ENCODE peak calls at places on chromosomes 7 and 10, in eight cellular contexts. X, E, P, A, U, I, J and Z are unnamed samples.

GRCh38 chr7:107826451-107826850 is 23.4 kb upstream of the SLC26A3 start:
- DNase-seq in J (no peak), I (no peak), X (no peak), E (no peak), P (no peak), A (no peak), U (peak; percentile 4), Z (no peak)

GRCh38 chr10:126088144-126088543 is 191.8 kb downstream of the FANK1 start:
- DNase-seq in U (no peak), P (no peak), X (no peak), I (no peak), A (no peak), J (no peak), E (peak; percentile 71), Z (no peak)

GRCh38 chr7:97733276-97734206 is 1.7 kb downstream of the TAC1 start:
- DNase-seq in J (no peak), A (peak; percentile 8), U (peak; percentile 18), P (no peak), E (no peak), I (no peak), X (no peak), Z (no peak)

GRCh38 chr10:71825217-71825616 is 25.8 kb downstream of the PSAP start:
- DNase-seq in A (no peak), E (no peak), P (no peak), U (no peak), X (no peak), J (no peak), I (no peak), Z (no peak)

GRCh38 chr7:727806-728460 is 852 bp upstream of the PRKAR1B start:
- DNase-seq in P (peak; percentile 32), J (no peak), X (no peak), A (no peak), I (no peak), U (no peak), E (peak; percentile 40), Z (no peak)

GRCh38 chr7:12529971-12530710 is 40.4 kb upstream of the SCIN start:
- DNase-seq in U (no peak), I (no peak), A (no peak), E (no peak), J (no peak), P (no peak), X (no peak), Z (no peak)

GRCh38 chr10:60335708-60336107 is 54.0 kb downstream of the ANK3 start:
- DNase-seq in I (no peak), U (no peak), A (no peak), J (no peak), P (no peak), E (no peak), X (no peak), Z (no peak)

GRCh38 chr7:44729949-44730590 is 18.6 kb upstream of the ZMIZ2 start:
- DNase-seq in E (no peak), P (no peak), J (no peak), I (no peak), A (no peak), X (no peak), U (no peak), Z (no peak)

GRCh38 chr10:84265378-84265777 is 20.5 kb downstream of the RGR start:
- DNase-seq in P (no peak), X (no peak), A (no peak), J (peak; percentile 79), I (no peak), E (no peak), U (peak; percentile 34), Z (peak; percentile 5)

GRCh38 chr10:131252586-131253276 is 58.8 kb downstream of the TCERG1L start:
- DNase-seq in I (no peak), E (no peak), A (no peak), J (no peak), X (no peak), P (no peak), U (no peak), Z (no peak)

GRCh38 chr10:79435271-79436065 is 10.0 kb downstream of the ZCCHC24 start:
- DNase-seq in U (no peak), P (peak; percentile 76), X (no peak), I (no peak), A (no peak), J (no peak), E (no peak), Z (no peak)

GRCh38 chr10:72229261-72230251 is 13.5 kb upstream of the ASCC1 start:
- DNase-seq in X (no peak), P (peak; percentile 78), J (no peak), U (no peak), A (no peak), E (no peak), I (no peak), Z (no peak)

GRCh38 chr7:98100088-98100487 is 6.6 kb upstream of the LMTK2 start:
- DNase-seq in J (no peak), P (no peak), U (no peak), A (no peak), E (no peak), X (no peak), I (no peak), Z (no peak)

GRCh38 chr7:1953199-1954190 is 279.2 kb downstream of the MAD1L1 start:
- DNase-seq in E (no peak), U (no peak), I (no peak), X (no peak), A (no peak), P (no peak), J (no peak), Z (no peak)

GRCh38 chr10:124952123-124952522 is 10.2 kb downstream of the ZRANB1 start:
- DNase-seq in E (no peak), X (no peak), I (no peak), J (no peak), U (no peak), A (no peak), P (no peak), Z (no peak)

GRCh38 chr10:59337254-59337653 is 25.1 kb downstream of the FAM13C start:
- DNase-seq in A (no peak), U (peak; percentile 72), E (peak; percentile 91), J (peak; percentile 94), I (no peak), X (no peak), P (peak; percentile 71), Z (no peak)

GRCh38 chr10:47255033-47255813 is 44.8 kb upstream of the GDF10 start:
- DNase-seq in E (no peak), U (no peak), J (no peak), P (no peak), X (no peak), I (no peak), A (no peak), Z (no peak)

GRCh38 chr10:29345144-29345892 is 56.4 kb downstream of the LYZL1 start:
- DNase-seq in J (no peak), A (no peak), U (no peak), I (no peak), P (no peak), X (no peak), E (no peak), Z (no peak)

GRCh38 chr7:151735854-151736402 is 141.0 kb downstream of the PRKAG2 start:
- DNase-seq in A (no peak), J (no peak), X (no peak), P (no peak), I (no peak), U (no peak), E (no peak), Z (no peak)

GRCh38 chr7:96991850-96992623 is 13.3 kb upstream of the DLX6 start:
- DNase-seq in P (no peak), X (no peak), I (no peak), J (no peak), A (no peak), E (no peak), U (peak; percentile 45), Z (no peak)

GRCh38 chr7:143008007-143008901 is 18.7 kb downstream of the OR9A2 start:
- DNase-seq in P (peak; percentile 79), U (peak; percentile 87), J (peak; percentile 65), I (peak; percentile 48), E (peak; percentile 9), A (peak; percentile 79), X (no peak), Z (peak; percentile 40)

GRCh38 chr7:87154166-87154565 is 1.9 kb downstream of the DMTF1 start:
- DNase-seq in E (no peak), P (no peak), X (no peak), I (no peak), U (no peak), A (no peak), J (no peak), Z (no peak)

GRCh38 chr7:24005517-24005916 is 278.5 kb upstream of the NPY start:
- DNase-seq in J (no peak), E (no peak), X (no peak), A (no peak), U (no peak), P (no peak), I (no peak), Z (no peak)

GRCh38 chr10:95360122-95360715 is 69.4 kb upstream of the PDLIM1 start:
- DNase-seq in X (no peak), J (no peak), I (no peak), E (peak; percentile 18), P (peak; percentile 41), U (no peak), A (no peak), Z (no peak)

GRCh38 chr10:1782841-1783240 is 45.5 kb upstream of the ADARB2 start:
- DNase-seq in U (no peak), X (no peak), J (no peak), E (no peak), A (no peak), P (no peak), I (no peak), Z (no peak)

GRCh38 chr10:71354771-71355170 is 35.7 kb downstream of the SLC29A3 start:
- DNase-seq in A (no peak), J (no peak), E (peak; percentile 7), P (no peak), U (no peak), I (no peak), X (no peak), Z (no peak)

GRCh38 chr10:101041252-101041761 is 10.3 kb downstream of the SFXN3 start:
- DNase-seq in I (peak; percentile 64), E (peak; percentile 82), U (peak; percentile 88), P (peak; percentile 91), J (peak; percentile 58), X (peak; percentile 46), A (peak; percentile 74), Z (peak; percentile 53)